ENCODE peak calls at places on chromosome 21, in four cellular contexts. D is head of caudate nucleus, P is PC-9, G is dorsolateral prefrontal cortex. U is an unnamed sample.

GRCh38 chr21:26118928-26119540 is 51.5 kb downstream of the APP start:
- DNase-seq in D (no peak), P (no peak), G (no peak), U (no peak)

GRCh38 chr21:45471229-45472052 is 66.5 kb downstream of the COL18A1 start:
- DNase-seq in D (no peak), P (peak), G (no peak), U (peak)

GRCh38 chr21:33685613-33686197 is 43.4 kb downstream of the ITSN1 start:
- DNase-seq in D (no peak), P (peak), G (no peak), U (no peak)

GRCh38 chr21:38136201-38136600 is 120.6 kb upstream of the KCNJ15 start:
- DNase-seq in D (no peak), P (no peak), G (no peak), U (no peak)

GRCh38 chr21:8989883-8990325 is 1531.5 kb upstream of the TPTE start:
- DNase-seq in D (no peak), P (peak), G (no peak), U (no peak)

GRCh38 chr21:14900611-14901010 is 164.2 kb downstream of the NRIP1 start:
- DNase-seq in D (no peak), P (no peak), G (no peak), U (no peak)

GRCh38 chr21:26659181-26659580 is 86.1 kb upstream of the CYYR1 start:
- DNase-seq in D (no peak), P (no peak), G (no peak), U (no peak)

GRCh38 chr21:8990326-8991087 is 1530.9 kb upstream of the TPTE start:
- DNase-seq in D (no peak), P (peak), G (no peak), U (no peak)

GRCh38 chr21:44709426-44710293 is 1.7 kb downstream of the TSPEAR start:
- DNase-seq in D (peak), P (no peak), G (no peak), U (no peak)

GRCh38 chr21:45854702-45855247 is 126.8 kb upstream of the COL6A1 start:
- DNase-seq in D (no peak), P (no peak), G (no peak), U (no peak)

GRCh38 chr21:37546949-37547614 is 180.5 kb downstream of the DYRK1A start:
- DNase-seq in D (no peak), P (no peak), G (no peak), U (no peak)

GRCh38 chr21:45969921-45970673 is 11.5 kb upstream of the COL6A1 start:
- DNase-seq in D (no peak), P (no peak), G (no peak), U (no peak)

GRCh38 chr21:40349591-40349990 is 482.4 kb downstream of the PCP4 start:
- DNase-seq in D (no peak), P (no peak), G (no peak), U (no peak)

GRCh38 chr21:44282370-44282769 is 3.3 kb upstream of the AIRE start:
- DNase-seq in D (no peak), P (no peak), G (no peak), U (no peak)

GRCh38 chr21:17257784-17258183 is 255.1 kb upstream of the CXADR start:
- DNase-seq in D (peak), P (no peak), G (no peak), U (no peak)

GRCh38 chr21:34819357-34819999 is 150.7 kb downstream of the CLIC6 start:
- DNase-seq in D (no peak), P (no peak), G (no peak), U (no peak)

GRCh38 chr21:31161157-31161556 is 122.9 kb upstream of the KRTAP19-8 start:
- DNase-seq in D (peak), P (no peak), G (peak), U (no peak)

GRCh38 chr21:38965910-38966504 is 160.3 kb downstream of the ETS2 start:
- DNase-seq in D (no peak), P (peak), G (no peak), U (peak)

GRCh38 chr21:39715804-39716397 is 29.1 kb upstream of the IGSF5 start:
- DNase-seq in D (peak), P (no peak), G (peak), U (peak)

GRCh38 chr21:45410865-45411809 is 6.2 kb downstream of the COL18A1 start:
- DNase-seq in D (no peak), P (no peak), G (no peak), U (peak)

GRCh38 chr21:14382486-14382834 is 486 bp downstream of the HSPA13 start:
- DNase-seq in D (peak), P (no peak), G (peak), U (peak)

GRCh38 chr21:36113647-36114428 is 21.0 kb upstream of the CBR3 start:
- DNase-seq in D (no peak), P (peak), G (no peak), U (peak)

GRCh38 chr21:32414579-32415358 is 2.3 kb downstream of the EVA1C start:
- DNase-seq in D (peak), P (no peak), G (peak), U (no peak)

GRCh38 chr21:31898898-31899630 is 26.2 kb downstream of the HUNK start:
- DNase-seq in D (no peak), P (no peak), G (no peak), U (no peak)

GRCh38 chr21:27298465-27298864 is 331.6 kb upstream of the ADAMTS5 start:
- DNase-seq in D (no peak), P (no peak), G (no peak), U (no peak)

GRCh38 chr21:44681152-44681551 is 811 bp downstream of the KRTAP12-1 start:
- DNase-seq in D (no peak), P (no peak), G (no peak), U (no peak)

GRCh38 chr21:20220586-20220985 is 777.6 kb upstream of the NCAM2 start:
- DNase-seq in D (no peak), P (no peak), G (no peak), U (no peak)

GRCh38 chr21:25689226-25689625 is 45.5 kb downstream of the ATP5PF start:
- DNase-seq in D (no peak), P (no peak), G (no peak), U (no peak)

GRCh38 chr21:39676054-39676771 is 63.5 kb downstream of the B3GALT5 start:
- DNase-seq in D (no peak), P (no peak), G (no peak), U (no peak)

GRCh38 chr21:26925636-26926035 is 41.3 kb downstream of the ADAMTS5 start:
- DNase-seq in D (no peak), P (no peak), G (no peak), U (no peak)

GRCh38 chr21:36297938-36298572 is 21.9 kb upstream of the MORC3 start:
- DNase-seq in D (no peak), P (peak), G (peak), U (no peak)

GRCh38 chr21:28636988-28637691 is 355.5 kb downstream of the LTN1 start:
- DNase-seq in D (no peak), P (peak), G (no peak), U (no peak)

GRCh38 chr21:43811262-43812105 is 22.1 kb downstream of the RRP1 start:
- DNase-seq in D (no peak), P (no peak), G (no peak), U (no peak)

GRCh38 chr21:37459575-37459974 is 93.0 kb downstream of the DYRK1A start:
- DNase-seq in D (no peak), P (no peak), G (no peak), U (no peak)

GRCh38 chr21:26093094-26093493 is 77.5 kb downstream of the APP start:
- DNase-seq in D (no peak), P (no peak), G (no peak), U (no peak)

GRCh38 chr21:42941696-42942085 is 16.3 kb upstream of the ERVH48-1 start:
- DNase-seq in D (no peak), P (no peak), G (no peak), U (no peak)